ENCODE peak calls at places on chromosomes 5 and 9, in ten cellular contexts. D is stimulated activated CD4-positive, alpha-beta T cell treated with anti-CD3 and anti-CD28 coated beads, Interleukin-2, amount 100 ng/mL, for 24 hours; S is stomach; E is T follicular helper cell; M is HuH-7.5; J is nephron progenitor cell; X is B cell; N is fibroblast of pulmonary artery; I is EL; O is T-helper 1 cell. V is an unnamed sample.

GRCh38 chr5:135843571-135844337 is 9.3 kb downstream of the SLC25A48 start:
- DNase-seq in I (no peak), N (no peak), J (no peak), O (no peak), X (no peak), S (no peak), D (no peak), E (no peak), M (no peak), V (peak; percentile 81)

GRCh38 chr9:37908698-37909186 is 4.8 kb upstream of the SLC25A51 start:
- DNase-seq in J (no peak), E (no peak), O (no peak), I (peak; percentile 15), X (no peak), S (no peak), D (no peak), N (peak; percentile 93), M (peak; percentile 42), V (no peak)

GRCh38 chr5:124232517-124232916 is 513.9 kb downstream of the ZNF608 start:
- DNase-seq in D (no peak), M (no peak), N (no peak), O (no peak), S (no peak), I (no peak), J (no peak), E (no peak), X (peak; percentile 44), V (no peak)

GRCh38 chr9:136255896-136256890 is 10.6 kb upstream of the QSOX2 start:
- DNase-seq in O (no peak), N (no peak), S (no peak), J (no peak), M (peak; percentile 85), E (no peak), I (no peak), X (no peak), D (no peak), V (no peak)

GRCh38 chr5:56460681-56461191 is 227.6 kb upstream of the ANKRD55 start:
- DNase-seq in I (no peak), M (no peak), J (no peak), X (no peak), N (no peak), E (no peak), D (no peak), S (no peak), O (no peak), V (no peak)

GRCh38 chr5:159146839-159147238 is 47.1 kb upstream of the EBF1 start:
- DNase-seq in N (no peak), S (no peak), I (no peak), J (no peak), D (no peak), X (no peak), E (no peak), O (no peak), M (no peak), V (no peak)

GRCh38 chr5:147391781-147392180 is 118.1 kb downstream of the DPYSL3 start:
- DNase-seq in S (peak; percentile 30), I (peak; percentile 76), M (peak; percentile 20), E (no peak), X (no peak), D (no peak), N (peak; percentile 88), O (no peak), J (peak; percentile 30), V (peak; percentile 27)

GRCh38 chr9:137044042-137044441 is 1.9 kb downstream of the NPDC1 start:
- DNase-seq in M (no peak), E (no peak), N (no peak), S (no peak), D (no peak), X (no peak), J (no peak), I (no peak), O (no peak), V (no peak)

GRCh38 chr5:128084228-128085167 is 932 bp downstream of the SLC12A2 start:
- DNase-seq in N (peak; percentile 34), M (peak; percentile 15), E (peak; percentile 30), S (peak; percentile 55), J (peak; percentile 51), D (peak; percentile 52), X (peak; percentile 51), O (peak; percentile 50), I (peak; percentile 42), V (peak; percentile 21)

GRCh38 chr9:114521846-114522245 is 16.6 kb upstream of the WHRN start:
- DNase-seq in N (no peak), S (no peak), D (no peak), O (no peak), X (no peak), E (no peak), J (no peak), I (peak; percentile 60), M (no peak), V (no peak)

GRCh38 chr9:8845376-8845775 is 1045.8 kb upstream of the DMAC1 start:
- DNase-seq in J (no peak), M (no peak), O (no peak), X (no peak), D (no peak), N (no peak), E (no peak), I (no peak), S (no peak), V (no peak)

GRCh38 chr5:64671678-64672077 is 18.6 kb upstream of the SHISAL2B start:
- DNase-seq in D (no peak), X (no peak), S (no peak), N (no peak), J (no peak), M (no peak), I (no peak), E (no peak), O (no peak), V (no peak)

GRCh38 chr5:53438486-53439472 is 41.6 kb upstream of the FST start:
- DNase-seq in J (no peak), D (no peak), S (no peak), I (peak; percentile 72), E (no peak), O (no peak), X (no peak), N (peak; percentile 40), M (no peak), V (no peak)

GRCh38 chr5:1764606-1764960 is 35.1 kb downstream of the MRPL36 start:
- DNase-seq in D (no peak), X (no peak), E (no peak), S (no peak), J (no peak), O (no peak), N (no peak), I (no peak), M (no peak), V (no peak)

GRCh38 chr9:132808645-132809044 is 69.4 kb downstream of the AK8 start:
- DNase-seq in X (no peak), M (no peak), E (no peak), D (no peak), O (no peak), I (no peak), N (no peak), J (no peak), S (no peak), V (no peak)

GRCh38 chr9:86549434-86549833 is 195.2 kb upstream of the TUT7 start:
- DNase-seq in M (no peak), I (peak; percentile 65), X (no peak), N (peak; percentile 48), S (no peak), O (no peak), D (no peak), J (no peak), E (no peak), V (no peak)

GRCh38 chr9:4114569-4115505 is 185.0 kb downstream of the GLIS3 start:
- DNase-seq in I (no peak), M (no peak), S (no peak), J (no peak), E (no peak), O (no peak), X (no peak), D (no peak), N (peak; percentile 68), V (no peak)

GRCh38 chr9:94156549-94157407 is 72.5 kb downstream of the PTPDC1 start:
- DNase-seq in J (no peak), N (peak; percentile 95), O (no peak), X (no peak), S (peak; percentile 89), M (no peak), I (no peak), D (no peak), E (no peak), V (peak; percentile 85)

GRCh38 chr5:75242067-75242466 is 5.4 kb upstream of the ANKRD31 start:
- DNase-seq in X (no peak), E (no peak), I (no peak), N (no peak), J (no peak), D (no peak), O (no peak), M (no peak), S (no peak), V (no peak)

GRCh38 chr9:98500337-98500919 is 208.3 kb downstream of the GABBR2 start:
- DNase-seq in E (no peak), O (no peak), N (no peak), M (no peak), J (no peak), I (no peak), X (no peak), D (no peak), S (no peak), V (no peak)

GRCh38 chr5:32365623-32366022 is 52.9 kb upstream of the MTMR12 start:
- DNase-seq in O (no peak), D (no peak), X (no peak), E (no peak), J (no peak), I (no peak), N (no peak), S (no peak), M (no peak), V (no peak)

GRCh38 chr9:35756743-35757526 is 2.9 kb upstream of the MSMP start:
- DNase-seq in X (peak; percentile 87), D (peak; percentile 65), N (no peak), M (no peak), O (peak; percentile 80), J (peak; percentile 67), I (peak; percentile 55), S (peak; percentile 74), E (peak; percentile 14), V (peak; percentile 56)

GRCh38 chr5:34599471-34600117 is 56.5 kb upstream of the RAI14 start:
- DNase-seq in N (no peak), E (no peak), D (no peak), S (no peak), X (no peak), M (no peak), O (no peak), I (peak; percentile 20), J (no peak), V (no peak)

GRCh38 chr9:129406278-129407225 is 214.3 kb downstream of the C9orf50 start:
- DNase-seq in N (no peak), J (no peak), O (no peak), I (no peak), X (no peak), D (no peak), M (peak; percentile 60), S (peak; percentile 67), E (no peak), V (peak; percentile 69)

GRCh38 chr5:1897816-1898450 is 15.2 kb upstream of the IRX4 start:
- DNase-seq in N (no peak), M (no peak), X (no peak), J (no peak), D (no peak), E (no peak), I (no peak), S (no peak), O (no peak), V (no peak)

GRCh38 chr5:52604151-52604550 is 183.6 kb upstream of the ITGA1 start:
- DNase-seq in X (no peak), J (no peak), M (no peak), S (no peak), D (no peak), O (no peak), N (no peak), E (no peak), I (no peak), V (no peak)

GRCh38 chr5:82628364-82628910 is 350.3 kb upstream of the RPS23 start:
- DNase-seq in E (no peak), I (no peak), N (peak; percentile 45), M (no peak), X (no peak), D (no peak), J (no peak), S (no peak), O (no peak), V (no peak)

GRCh38 chr9:79020266-79020665 is 551.5 kb upstream of the TLE4 start:
- DNase-seq in S (no peak), X (no peak), N (no peak), D (no peak), I (no peak), O (no peak), M (no peak), J (no peak), E (no peak), V (no peak)

V was measured in mucosa of gallbladder.